ENCODE peak calls at places on chromosomes 4 and X, in six cellular contexts. One of them, this sample, is unnamed.

GRCh38 chrX:52995974-52996304 is 37.6 kb upstream of the FAM156A start:
- DNase-seq in Panc1: no peak
- DNase-seq in psoas muscle: no peak
- DNase-seq in RCC 7860: no peak
- DNase-seq in naive B cell: no peak
- DNase-seq in activated CD4-positive, alpha-beta memory T cell treated with anti-CD3 and anti-CD28 coated beads, Interleukin-2, amount 10 ng/mL, durations not matched to agents 7 days and 5 days: no peak
- DNase-seq in this sample: no peak

GRCh38 chrX:47175588-47175980 is 18.0 kb upstream of the UBA1 start:
- DNase-seq in Panc1: no peak
- DNase-seq in psoas muscle: no peak
- DNase-seq in RCC 7860: no peak
- DNase-seq in naive B cell: no peak
- DNase-seq in activated CD4-positive, alpha-beta memory T cell treated with anti-CD3 and anti-CD28 coated beads, Interleukin-2, amount 10 ng/mL, durations not matched to agents 7 days and 5 days: no peak
- DNase-seq in this sample: no peak

GRCh38 chr4:128060130-128060619 is 937 bp upstream of the LARP1B start:
- DNase-seq in Panc1: no peak
- DNase-seq in psoas muscle: no peak
- DNase-seq in RCC 7860: no peak
- DNase-seq in naive B cell: no peak
- DNase-seq in activated CD4-positive, alpha-beta memory T cell treated with anti-CD3 and anti-CD28 coated beads, Interleukin-2, amount 10 ng/mL, durations not matched to agents 7 days and 5 days: no peak
- DNase-seq in this sample: no peak

GRCh38 chr4:95294291-95294690 is 254.5 kb downstream of the UNC5C start:
- DNase-seq in Panc1: no peak
- DNase-seq in psoas muscle: no peak
- DNase-seq in RCC 7860: no peak
- DNase-seq in naive B cell: no peak
- DNase-seq in activated CD4-positive, alpha-beta memory T cell treated with anti-CD3 and anti-CD28 coated beads, Interleukin-2, amount 10 ng/mL, durations not matched to agents 7 days and 5 days: no peak
- DNase-seq in this sample: no peak

GRCh38 chrX:136196691-136197155 is 49.4 kb downstream of the FHL1 start:
- DNase-seq in Panc1: no peak
- DNase-seq in psoas muscle: no peak
- DNase-seq in RCC 7860: no peak
- DNase-seq in naive B cell: no peak
- DNase-seq in activated CD4-positive, alpha-beta memory T cell treated with anti-CD3 and anti-CD28 coated beads, Interleukin-2, amount 10 ng/mL, durations not matched to agents 7 days and 5 days: no peak
- DNase-seq in this sample: no peak

GRCh38 chr4:1410491-1411325 is 4.5 kb upstream of the NKX1-1 start:
- DNase-seq in Panc1: no peak
- DNase-seq in psoas muscle: peak
- DNase-seq in RCC 7860: no peak
- DNase-seq in naive B cell: no peak
- DNase-seq in activated CD4-positive, alpha-beta memory T cell treated with anti-CD3 and anti-CD28 coated beads, Interleukin-2, amount 10 ng/mL, durations not matched to agents 7 days and 5 days: peak
- DNase-seq in this sample: peak

GRCh38 chr4:94728056-94728766 is 29.5 kb upstream of the BMPR1B start:
- DNase-seq in Panc1: no peak
- DNase-seq in psoas muscle: no peak
- DNase-seq in RCC 7860: no peak
- DNase-seq in naive B cell: no peak
- DNase-seq in activated CD4-positive, alpha-beta memory T cell treated with anti-CD3 and anti-CD28 coated beads, Interleukin-2, amount 10 ng/mL, durations not matched to agents 7 days and 5 days: no peak
- DNase-seq in this sample: no peak

GRCh38 chr4:48901196-48901595 is 5.4 kb downstream of the OCIAD2 start:
- DNase-seq in Panc1: no peak
- DNase-seq in psoas muscle: no peak
- DNase-seq in RCC 7860: no peak
- DNase-seq in naive B cell: no peak
- DNase-seq in activated CD4-positive, alpha-beta memory T cell treated with anti-CD3 and anti-CD28 coated beads, Interleukin-2, amount 10 ng/mL, durations not matched to agents 7 days and 5 days: no peak
- DNase-seq in this sample: no peak

GRCh38 chrX:136199365-136199764 is 51.8 kb downstream of the MAP7D3 start:
- DNase-seq in Panc1: no peak
- DNase-seq in psoas muscle: no peak
- DNase-seq in RCC 7860: no peak
- DNase-seq in naive B cell: no peak
- DNase-seq in activated CD4-positive, alpha-beta memory T cell treated with anti-CD3 and anti-CD28 coated beads, Interleukin-2, amount 10 ng/mL, durations not matched to agents 7 days and 5 days: no peak
- DNase-seq in this sample: no peak

GRCh38 chr4:39363773-39364393 is 2.3 kb downstream of the RFC1 start:
- DNase-seq in Panc1: no peak
- DNase-seq in psoas muscle: no peak
- DNase-seq in RCC 7860: no peak
- DNase-seq in naive B cell: no peak
- DNase-seq in activated CD4-positive, alpha-beta memory T cell treated with anti-CD3 and anti-CD28 coated beads, Interleukin-2, amount 10 ng/mL, durations not matched to agents 7 days and 5 days: no peak
- DNase-seq in this sample: no peak

GRCh38 chr4:17511041-17511949 is 595 bp downstream of the QDPR start:
- DNase-seq in Panc1: no peak
- DNase-seq in psoas muscle: peak
- DNase-seq in RCC 7860: no peak
- DNase-seq in naive B cell: no peak
- DNase-seq in activated CD4-positive, alpha-beta memory T cell treated with anti-CD3 and anti-CD28 coated beads, Interleukin-2, amount 10 ng/mL, durations not matched to agents 7 days and 5 days: peak
- DNase-seq in this sample: peak

This sample was measured in activated CD4-positive, alpha-beta T cell treated with anti-CD3 and anti-CD28 coated beads, Interleukin-2, amount 10 ng/mL, durations not matched to agents 24 days and 14 days.